ENCODE peak calls at places on chromosome 1, in eight cellular contexts. One of them, this sample, is unnamed.

GRCh38 chr1:42043182-42043581 is 110.0 kb upstream of the GUCA2B start:
- DNase-seq in NCI-H2081: no peak
- DNase-seq in foreskin fibroblast: no peak
- DNase-seq in activated CD4-positive, alpha-beta T cell treated with anti-CD3 and anti-CD28 coated beads, Interleukin-2, amount 10 ng/mL, durations not matched to agents 7 days and 5 days: no peak
- DNase-seq in A172: no peak
- DNase-seq in cardiac fibroblast: peak
- DNase-seq in dermis blood vessel endothelial cell: no peak
- DNase-seq in HEK293T: no peak
- DNase-seq in this sample: no peak

GRCh38 chr1:163258181-163258580 is 55.5 kb upstream of the RGS5 start:
- DNase-seq in NCI-H2081: no peak
- DNase-seq in foreskin fibroblast: peak
- DNase-seq in activated CD4-positive, alpha-beta T cell treated with anti-CD3 and anti-CD28 coated beads, Interleukin-2, amount 10 ng/mL, durations not matched to agents 7 days and 5 days: no peak
- DNase-seq in A172: peak
- DNase-seq in cardiac fibroblast: peak
- DNase-seq in dermis blood vessel endothelial cell: peak
- DNase-seq in HEK293T: no peak
- DNase-seq in this sample: no peak

GRCh38 chr1:22702255-22702654 is 8.4 kb upstream of the EPHB2 start:
- DNase-seq in NCI-H2081: no peak
- DNase-seq in foreskin fibroblast: no peak
- DNase-seq in activated CD4-positive, alpha-beta T cell treated with anti-CD3 and anti-CD28 coated beads, Interleukin-2, amount 10 ng/mL, durations not matched to agents 7 days and 5 days: no peak
- DNase-seq in A172: no peak
- DNase-seq in cardiac fibroblast: no peak
- DNase-seq in dermis blood vessel endothelial cell: no peak
- DNase-seq in HEK293T: no peak
- DNase-seq in this sample: no peak

GRCh38 chr1:226711976-226712778 is 26.9 kb downstream of the ITPKB start:
- DNase-seq in NCI-H2081: no peak
- DNase-seq in foreskin fibroblast: no peak
- DNase-seq in activated CD4-positive, alpha-beta T cell treated with anti-CD3 and anti-CD28 coated beads, Interleukin-2, amount 10 ng/mL, durations not matched to agents 7 days and 5 days: peak
- DNase-seq in A172: no peak
- DNase-seq in cardiac fibroblast: no peak
- DNase-seq in dermis blood vessel endothelial cell: no peak
- DNase-seq in HEK293T: no peak
- DNase-seq in this sample: no peak

GRCh38 chr1:31416101-31416736 is 3.2 kb downstream of the SERINC2 start:
- DNase-seq in NCI-H2081: no peak
- DNase-seq in foreskin fibroblast: no peak
- DNase-seq in activated CD4-positive, alpha-beta T cell treated with anti-CD3 and anti-CD28 coated beads, Interleukin-2, amount 10 ng/mL, durations not matched to agents 7 days and 5 days: no peak
- DNase-seq in A172: no peak
- DNase-seq in cardiac fibroblast: no peak
- DNase-seq in dermis blood vessel endothelial cell: peak
- DNase-seq in HEK293T: no peak
- DNase-seq in this sample: no peak

GRCh38 chr1:112396668-112397025 is 633 bp downstream of the CTTNBP2NL start:
- DNase-seq in NCI-H2081: no peak
- DNase-seq in foreskin fibroblast: no peak
- DNase-seq in activated CD4-positive, alpha-beta T cell treated with anti-CD3 and anti-CD28 coated beads, Interleukin-2, amount 10 ng/mL, durations not matched to agents 7 days and 5 days: no peak
- DNase-seq in A172: peak
- DNase-seq in cardiac fibroblast: peak
- DNase-seq in dermis blood vessel endothelial cell: peak
- DNase-seq in HEK293T: no peak
- DNase-seq in this sample: no peak

GRCh38 chr1:61081135-61081636 is 1.2 kb upstream of the NFIA start:
- DNase-seq in NCI-H2081: peak
- DNase-seq in foreskin fibroblast: no peak
- DNase-seq in activated CD4-positive, alpha-beta T cell treated with anti-CD3 and anti-CD28 coated beads, Interleukin-2, amount 10 ng/mL, durations not matched to agents 7 days and 5 days: no peak
- DNase-seq in A172: no peak
- DNase-seq in cardiac fibroblast: no peak
- DNase-seq in dermis blood vessel endothelial cell: no peak
- DNase-seq in HEK293T: no peak
- DNase-seq in this sample: no peak

GRCh38 chr1:226474443-226475111 is 66.7 kb upstream of the PARP1 start:
- DNase-seq in NCI-H2081: peak
- DNase-seq in foreskin fibroblast: no peak
- DNase-seq in activated CD4-positive, alpha-beta T cell treated with anti-CD3 and anti-CD28 coated beads, Interleukin-2, amount 10 ng/mL, durations not matched to agents 7 days and 5 days: no peak
- DNase-seq in A172: no peak
- DNase-seq in cardiac fibroblast: no peak
- DNase-seq in dermis blood vessel endothelial cell: no peak
- DNase-seq in HEK293T: no peak
- DNase-seq in this sample: no peak

This sample was measured in thoracic aorta.